ENCODE peak calls at places on chromosomes 16 and 17, in six cellular contexts. One of them, this sample, is unnamed.

GRCh38 chr17:43416998-43417891 is 18.5 kb downstream of the ARL4D start:
- DNase-seq in mammary epithelial cell: peak; percentile 60
- DNase-seq in heart right ventricle: peak; percentile 61
- DNase-seq in dorsolateral prefrontal cortex: peak; percentile 85
- DNase-seq in aorta: peak; percentile 84
- DNase-seq in activated CD4-positive, alpha-beta T cell treated with anti-CD3 and anti-CD28 coated beads, Interleukin-2, amount 50 U/mL, for 1 hour: no peak
- DNase-seq in this sample: peak; percentile 79

GRCh38 chr16:600781-601180 is 10.9 kb downstream of the RAB40C start:
- DNase-seq in dorsolateral prefrontal cortex: no peak
- DNase-seq in aorta: no peak
- DNase-seq in heart right ventricle: no peak
- DNase-seq in activated CD4-positive, alpha-beta T cell treated with anti-CD3 and anti-CD28 coated beads, Interleukin-2, amount 50 U/mL, for 1 hour: no peak
- DNase-seq in mammary epithelial cell: no peak
- DNase-seq in this sample: peak; percentile 12

GRCh38 chr16:4679854-4680636 is 13.3 kb upstream of the NUDT16L1 start:
- DNase-seq in activated CD4-positive, alpha-beta T cell treated with anti-CD3 and anti-CD28 coated beads, Interleukin-2, amount 50 U/mL, for 1 hour: no peak
- DNase-seq in mammary epithelial cell: peak; percentile 96
- DNase-seq in aorta: peak; percentile 90
- DNase-seq in heart right ventricle: peak; percentile 59
- DNase-seq in dorsolateral prefrontal cortex: peak; percentile 56
- DNase-seq in this sample: peak; percentile 77

GRCh38 chr17:47404006-47404405 is 80.3 kb downstream of the EFCAB13 start:
- DNase-seq in aorta: no peak
- DNase-seq in dorsolateral prefrontal cortex: no peak
- DNase-seq in heart right ventricle: no peak
- DNase-seq in mammary epithelial cell: no peak
- DNase-seq in activated CD4-positive, alpha-beta T cell treated with anti-CD3 and anti-CD28 coated beads, Interleukin-2, amount 50 U/mL, for 1 hour: no peak
- DNase-seq in this sample: no peak

GRCh38 chr17:72719582-72720493 is 372.6 kb downstream of the SLC39A11 start:
- DNase-seq in activated CD4-positive, alpha-beta T cell treated with anti-CD3 and anti-CD28 coated beads, Interleukin-2, amount 50 U/mL, for 1 hour: peak; percentile 30
- DNase-seq in heart right ventricle: no peak
- DNase-seq in aorta: peak; percentile 53
- DNase-seq in mammary epithelial cell: no peak
- DNase-seq in dorsolateral prefrontal cortex: no peak
- DNase-seq in this sample: no peak

GRCh38 chr17:32586666-32587065 is 99.9 kb downstream of the CDK5R1 start:
- DNase-seq in dorsolateral prefrontal cortex: no peak
- DNase-seq in heart right ventricle: no peak
- DNase-seq in aorta: no peak
- DNase-seq in mammary epithelial cell: peak; percentile 45
- DNase-seq in activated CD4-positive, alpha-beta T cell treated with anti-CD3 and anti-CD28 coated beads, Interleukin-2, amount 50 U/mL, for 1 hour: no peak
- DNase-seq in this sample: no peak

GRCh38 chr16:64981568-64982281 is 140.1 kb downstream of the CDH11 start:
- DNase-seq in dorsolateral prefrontal cortex: no peak
- DNase-seq in heart right ventricle: no peak
- DNase-seq in aorta: peak; percentile 52
- DNase-seq in mammary epithelial cell: no peak
- DNase-seq in activated CD4-positive, alpha-beta T cell treated with anti-CD3 and anti-CD28 coated beads, Interleukin-2, amount 50 U/mL, for 1 hour: no peak
- DNase-seq in this sample: no peak

GRCh38 chr17:18331879-18332278 is 16.8 kb downstream of the SMCR8 start:
- DNase-seq in mammary epithelial cell: no peak
- DNase-seq in aorta: no peak
- DNase-seq in heart right ventricle: no peak
- DNase-seq in activated CD4-positive, alpha-beta T cell treated with anti-CD3 and anti-CD28 coated beads, Interleukin-2, amount 50 U/mL, for 1 hour: no peak
- DNase-seq in dorsolateral prefrontal cortex: no peak
- DNase-seq in this sample: no peak

GRCh38 chr16:77211880-77212735 is 12.9 kb downstream of the SYCE1L start:
- DNase-seq in dorsolateral prefrontal cortex: no peak
- DNase-seq in mammary epithelial cell: peak; percentile 31
- DNase-seq in activated CD4-positive, alpha-beta T cell treated with anti-CD3 and anti-CD28 coated beads, Interleukin-2, amount 50 U/mL, for 1 hour: peak; percentile 66
- DNase-seq in heart right ventricle: peak; percentile 17
- DNase-seq in aorta: peak; percentile 68
- DNase-seq in this sample: peak; percentile 60

GRCh38 chr17:76276461-76277299 is 11.5 kb downstream of the UBALD2 start:
- DNase-seq in dorsolateral prefrontal cortex: no peak
- DNase-seq in mammary epithelial cell: no peak
- DNase-seq in aorta: no peak
- DNase-seq in activated CD4-positive, alpha-beta T cell treated with anti-CD3 and anti-CD28 coated beads, Interleukin-2, amount 50 U/mL, for 1 hour: no peak
- DNase-seq in heart right ventricle: no peak
- DNase-seq in this sample: no peak

This sample was measured in heart left ventricle.